ENCODE peak calls at places on chromosomes 13 and 19, in five cellular contexts. A is NCI-H1092; P is NCI-H2081; J is activated T-helper 2 cell treated with anti-CD3 and anti-CD28 coated beads, Interferon-gamma antibody, Interleukin-2, Interleukin-4, amounts not matched to agents 10 μg/mL and 5 μg/mL and 100 μg/mL, durations not matched to agents 14 hours and 24 hours and 36 hours; U is T-cell. W is an unnamed sample.

GRCh38 chr19:49912965-49913685 is 15.9 kb upstream of the ATF5 start:
- DNase-seq in A (no peak), P (no peak), J (no peak), U (no peak), W (no peak)

GRCh38 chr13:48782429-48782840 is 128.7 kb downstream of the CYSLTR2 start:
- DNase-seq in A (no peak), P (no peak), J (no peak), U (no peak), W (no peak)

GRCh38 chr19:43777163-43777700 is 3.5 kb downstream of the KCNN4 start:
- DNase-seq in A (no peak), P (no peak), J (no peak), U (peak), W (peak)

GRCh38 chr13:97944396-97945029 is 9.0 kb upstream of the IPO5 start:
- DNase-seq in A (no peak), P (no peak), J (no peak), U (no peak), W (peak)

GRCh38 chr19:38980583-38981374 is 5.2 kb upstream of the FBXO17 start:
- DNase-seq in A (no peak), P (no peak), J (no peak), U (no peak), W (no peak)

GRCh38 chr13:20980899-20981298 is 78.4 kb upstream of the XPO4 start:
- DNase-seq in A (no peak), P (no peak), J (no peak), U (no peak), W (no peak)

GRCh38 chr19:29645911-29646310 is 19.4 kb upstream of the PLEKHF1 start:
- DNase-seq in A (no peak), P (no peak), J (no peak), U (no peak), W (peak)

GRCh38 chr19:45079911-45080469 is 930 bp downstream of the GEMIN7 start:
- DNase-seq in A (no peak), P (no peak), J (no peak), U (no peak), W (no peak)

GRCh38 chr13:50745542-50745941 is 98.0 kb downstream of the DLEU7 start:
- DNase-seq in A (no peak), P (no peak), J (no peak), U (no peak), W (no peak)

GRCh38 chr19:55468054-55468393 is 3.5 kb upstream of the C19orf85 start:
- DNase-seq in A (no peak), P (no peak), J (no peak), U (no peak), W (no peak)

GRCh38 chr13:47555235-47555634 is 445.8 kb downstream of the SUCLA2 start:
- DNase-seq in A (no peak), P (no peak), J (no peak), U (no peak), W (peak)

GRCh38 chr13:28498481-28499115 is 3.7 kb upstream of the FLT1 start:
- DNase-seq in A (no peak), P (no peak), J (no peak), U (no peak), W (no peak)

W was measured in Daoy.